ENCODE peak calls at places on chromosomes 2 and 18, in ten cellular contexts. One of them, this sample, is unnamed.

GRCh38 chr18:47050468-47050867 is 15.0 kb upstream of the ELOA2 start:
- DNase-seq in heart right ventricle: no peak
- DNase-seq in MM.1S: peak
- DNase-seq in stimulated activated CD8-positive, alpha-beta memory T cell treated with anti-CD3 and anti-CD28 coated beads, Interleukin-4, amount 100 ng/mL, for 48 hours: peak
- DNase-seq in EL: peak
- DNase-seq in left ventricle myocardium inferior: no peak
- DNase-seq in cortex of kidney: no peak
- DNase-seq in sciatic nerve: no peak
- DNase-seq in NCI-H187 treated with DMSO at 0.1 percent for 48 hours: no peak
- DNase-seq in NCI-H1105 treated with DMSO at 0.1 percent for 48 hours: no peak
- DNase-seq in this sample: peak

GRCh38 chr2:202141319-202141947 is 68.4 kb downstream of the KIAA2012 start:
- DNase-seq in left ventricle myocardium inferior: no peak
- DNase-seq in cortex of kidney: no peak
- DNase-seq in stimulated activated CD8-positive, alpha-beta memory T cell treated with anti-CD3 and anti-CD28 coated beads, Interleukin-4, amount 100 ng/mL, for 48 hours: no peak
- DNase-seq in sciatic nerve: no peak
- DNase-seq in MM.1S: no peak
- DNase-seq in NCI-H1105 treated with DMSO at 0.1 percent for 48 hours: no peak
- DNase-seq in heart right ventricle: no peak
- DNase-seq in EL: no peak
- DNase-seq in NCI-H187 treated with DMSO at 0.1 percent for 48 hours: no peak
- DNase-seq in this sample: no peak

GRCh38 chr2:157327200-157327599 is 1.6 kb upstream of the ERMN start:
- DNase-seq in sciatic nerve: no peak
- DNase-seq in EL: no peak
- DNase-seq in MM.1S: no peak
- DNase-seq in NCI-H1105 treated with DMSO at 0.1 percent for 48 hours: no peak
- DNase-seq in NCI-H187 treated with DMSO at 0.1 percent for 48 hours: no peak
- DNase-seq in heart right ventricle: no peak
- DNase-seq in left ventricle myocardium inferior: no peak
- DNase-seq in stimulated activated CD8-positive, alpha-beta memory T cell treated with anti-CD3 and anti-CD28 coated beads, Interleukin-4, amount 100 ng/mL, for 48 hours: no peak
- DNase-seq in cortex of kidney: no peak
- DNase-seq in this sample: no peak

GRCh38 chr2:104945866-104946265 is 92.0 kb downstream of the POU3F3 start:
- DNase-seq in stimulated activated CD8-positive, alpha-beta memory T cell treated with anti-CD3 and anti-CD28 coated beads, Interleukin-4, amount 100 ng/mL, for 48 hours: no peak
- DNase-seq in NCI-H1105 treated with DMSO at 0.1 percent for 48 hours: no peak
- DNase-seq in heart right ventricle: no peak
- DNase-seq in cortex of kidney: no peak
- DNase-seq in NCI-H187 treated with DMSO at 0.1 percent for 48 hours: no peak
- DNase-seq in sciatic nerve: no peak
- DNase-seq in EL: no peak
- DNase-seq in MM.1S: no peak
- DNase-seq in left ventricle myocardium inferior: no peak
- DNase-seq in this sample: no peak

GRCh38 chr18:31533236-31533635 is 35.3 kb downstream of the DSG2 start:
- DNase-seq in stimulated activated CD8-positive, alpha-beta memory T cell treated with anti-CD3 and anti-CD28 coated beads, Interleukin-4, amount 100 ng/mL, for 48 hours: no peak
- DNase-seq in MM.1S: no peak
- DNase-seq in heart right ventricle: no peak
- DNase-seq in NCI-H1105 treated with DMSO at 0.1 percent for 48 hours: no peak
- DNase-seq in cortex of kidney: no peak
- DNase-seq in sciatic nerve: no peak
- DNase-seq in EL: no peak
- DNase-seq in NCI-H187 treated with DMSO at 0.1 percent for 48 hours: no peak
- DNase-seq in left ventricle myocardium inferior: no peak
- DNase-seq in this sample: no peak

GRCh38 chr2:34601561-34601960 is 1002.5 kb upstream of the FAM98A start:
- DNase-seq in NCI-H1105 treated with DMSO at 0.1 percent for 48 hours: no peak
- DNase-seq in heart right ventricle: no peak
- DNase-seq in stimulated activated CD8-positive, alpha-beta memory T cell treated with anti-CD3 and anti-CD28 coated beads, Interleukin-4, amount 100 ng/mL, for 48 hours: no peak
- DNase-seq in cortex of kidney: no peak
- DNase-seq in NCI-H187 treated with DMSO at 0.1 percent for 48 hours: no peak
- DNase-seq in EL: no peak
- DNase-seq in MM.1S: peak
- DNase-seq in sciatic nerve: no peak
- DNase-seq in left ventricle myocardium inferior: no peak
- DNase-seq in this sample: no peak

GRCh38 chr18:3224223-3224622 is 4.5 kb upstream of the MYOM1 start:
- DNase-seq in left ventricle myocardium inferior: peak
- DNase-seq in sciatic nerve: no peak
- DNase-seq in NCI-H187 treated with DMSO at 0.1 percent for 48 hours: no peak
- DNase-seq in stimulated activated CD8-positive, alpha-beta memory T cell treated with anti-CD3 and anti-CD28 coated beads, Interleukin-4, amount 100 ng/mL, for 48 hours: no peak
- DNase-seq in EL: no peak
- DNase-seq in NCI-H1105 treated with DMSO at 0.1 percent for 48 hours: no peak
- DNase-seq in heart right ventricle: peak
- DNase-seq in cortex of kidney: no peak
- DNase-seq in MM.1S: no peak
- DNase-seq in this sample: no peak

GRCh38 chr2:63283273-63283672 is 232.6 kb downstream of the OTX1 start:
- DNase-seq in EL: no peak
- DNase-seq in NCI-H187 treated with DMSO at 0.1 percent for 48 hours: no peak
- DNase-seq in cortex of kidney: no peak
- DNase-seq in sciatic nerve: no peak
- DNase-seq in MM.1S: no peak
- DNase-seq in left ventricle myocardium inferior: no peak
- DNase-seq in NCI-H1105 treated with DMSO at 0.1 percent for 48 hours: no peak
- DNase-seq in stimulated activated CD8-positive, alpha-beta memory T cell treated with anti-CD3 and anti-CD28 coated beads, Interleukin-4, amount 100 ng/mL, for 48 hours: no peak
- DNase-seq in heart right ventricle: no peak
- DNase-seq in this sample: no peak

GRCh38 chr2:157056200-157056676 is 201.3 kb upstream of the GALNT5 start:
- DNase-seq in NCI-H187 treated with DMSO at 0.1 percent for 48 hours: no peak
- DNase-seq in sciatic nerve: no peak
- DNase-seq in cortex of kidney: no peak
- DNase-seq in left ventricle myocardium inferior: no peak
- DNase-seq in MM.1S: peak
- DNase-seq in NCI-H1105 treated with DMSO at 0.1 percent for 48 hours: no peak
- DNase-seq in EL: peak
- DNase-seq in stimulated activated CD8-positive, alpha-beta memory T cell treated with anti-CD3 and anti-CD28 coated beads, Interleukin-4, amount 100 ng/mL, for 48 hours: no peak
- DNase-seq in heart right ventricle: no peak
- DNase-seq in this sample: peak

GRCh38 chr18:56615738-56616520 is 22.5 kb downstream of the TXNL1 start:
- DNase-seq in stimulated activated CD8-positive, alpha-beta memory T cell treated with anti-CD3 and anti-CD28 coated beads, Interleukin-4, amount 100 ng/mL, for 48 hours: no peak
- DNase-seq in NCI-H1105 treated with DMSO at 0.1 percent for 48 hours: no peak
- DNase-seq in MM.1S: no peak
- DNase-seq in sciatic nerve: no peak
- DNase-seq in left ventricle myocardium inferior: no peak
- DNase-seq in cortex of kidney: no peak
- DNase-seq in EL: no peak
- DNase-seq in NCI-H187 treated with DMSO at 0.1 percent for 48 hours: peak
- DNase-seq in heart right ventricle: no peak
- DNase-seq in this sample: no peak

GRCh38 chr2:166180951-166181812 is 53.4 kb upstream of the SCN1A start:
- DNase-seq in sciatic nerve: peak
- DNase-seq in NCI-H1105 treated with DMSO at 0.1 percent for 48 hours: peak
- DNase-seq in heart right ventricle: peak
- DNase-seq in left ventricle myocardium inferior: no peak
- DNase-seq in stimulated activated CD8-positive, alpha-beta memory T cell treated with anti-CD3 and anti-CD28 coated beads, Interleukin-4, amount 100 ng/mL, for 48 hours: peak
- DNase-seq in NCI-H187 treated with DMSO at 0.1 percent for 48 hours: peak
- DNase-seq in EL: peak
- DNase-seq in MM.1S: peak
- DNase-seq in cortex of kidney: no peak
- DNase-seq in this sample: peak

GRCh38 chr2:72895759-72896281 is 8.6 kb downstream of the SPR start:
- DNase-seq in NCI-H187 treated with DMSO at 0.1 percent for 48 hours: no peak
- DNase-seq in heart right ventricle: peak
- DNase-seq in cortex of kidney: no peak
- DNase-seq in sciatic nerve: no peak
- DNase-seq in MM.1S: no peak
- DNase-seq in left ventricle myocardium inferior: no peak
- DNase-seq in stimulated activated CD8-positive, alpha-beta memory T cell treated with anti-CD3 and anti-CD28 coated beads, Interleukin-4, amount 100 ng/mL, for 48 hours: no peak
- DNase-seq in EL: peak
- DNase-seq in NCI-H1105 treated with DMSO at 0.1 percent for 48 hours: no peak
- DNase-seq in this sample: peak

GRCh38 chr18:45565280-45565970 is 49.9 kb upstream of the SLC14A2 start:
- DNase-seq in stimulated activated CD8-positive, alpha-beta memory T cell treated with anti-CD3 and anti-CD28 coated beads, Interleukin-4, amount 100 ng/mL, for 48 hours: no peak
- DNase-seq in heart right ventricle: no peak
- DNase-seq in NCI-H187 treated with DMSO at 0.1 percent for 48 hours: no peak
- DNase-seq in sciatic nerve: no peak
- DNase-seq in MM.1S: no peak
- DNase-seq in EL: no peak
- DNase-seq in NCI-H1105 treated with DMSO at 0.1 percent for 48 hours: no peak
- DNase-seq in cortex of kidney: no peak
- DNase-seq in left ventricle myocardium inferior: no peak
- DNase-seq in this sample: no peak

GRCh38 chr18:50053142-50053541 is 141.8 kb downstream of the MYO5B start:
- DNase-seq in heart right ventricle: no peak
- DNase-seq in cortex of kidney: no peak
- DNase-seq in MM.1S: no peak
- DNase-seq in NCI-H1105 treated with DMSO at 0.1 percent for 48 hours: no peak
- DNase-seq in sciatic nerve: no peak
- DNase-seq in NCI-H187 treated with DMSO at 0.1 percent for 48 hours: no peak
- DNase-seq in EL: no peak
- DNase-seq in stimulated activated CD8-positive, alpha-beta memory T cell treated with anti-CD3 and anti-CD28 coated beads, Interleukin-4, amount 100 ng/mL, for 48 hours: no peak
- DNase-seq in left ventricle myocardium inferior: no peak
- DNase-seq in this sample: no peak

GRCh38 chr2:207706936-207707860 is 4.2 kb upstream of the CCNYL1 start:
- DNase-seq in heart right ventricle: no peak
- DNase-seq in stimulated activated CD8-positive, alpha-beta memory T cell treated with anti-CD3 and anti-CD28 coated beads, Interleukin-4, amount 100 ng/mL, for 48 hours: no peak
- DNase-seq in left ventricle myocardium inferior: no peak
- DNase-seq in cortex of kidney: no peak
- DNase-seq in MM.1S: no peak
- DNase-seq in NCI-H187 treated with DMSO at 0.1 percent for 48 hours: no peak
- DNase-seq in sciatic nerve: no peak
- DNase-seq in EL: no peak
- DNase-seq in NCI-H1105 treated with DMSO at 0.1 percent for 48 hours: no peak
- DNase-seq in this sample: no peak

GRCh38 chr18:45086777-45087176 is 406.1 kb downstream of the SETBP1 start:
- DNase-seq in MM.1S: no peak
- DNase-seq in EL: no peak
- DNase-seq in sciatic nerve: no peak
- DNase-seq in NCI-H1105 treated with DMSO at 0.1 percent for 48 hours: no peak
- DNase-seq in NCI-H187 treated with DMSO at 0.1 percent for 48 hours: no peak
- DNase-seq in left ventricle myocardium inferior: no peak
- DNase-seq in heart right ventricle: no peak
- DNase-seq in stimulated activated CD8-positive, alpha-beta memory T cell treated with anti-CD3 and anti-CD28 coated beads, Interleukin-4, amount 100 ng/mL, for 48 hours: no peak
- DNase-seq in cortex of kidney: no peak
- DNase-seq in this sample: no peak